ENCODE peak calls at places on chromosomes 7 and 10, in ten cellular contexts. Q is tibial nerve, U is lower leg skin, A is colonic mucosa, M is sigmoid colon, C is K562, Y is bronchial epithelial cell, P is HCT116, K is dorsolateral prefrontal cortex, X is prostate gland. E is an unnamed sample.

GRCh38 chr7:143383642-143383957 is 2.5 kb downstream of the ZYX start:
- DNase-seq in Q (no peak), U (no peak), A (no peak), M (peak), C (no peak), Y (no peak), P (no peak), K (no peak), X (no peak), E (no peak)

GRCh38 chr10:103986360-103986759 is 19.4 kb downstream of the SLK start:
- DNase-seq in Q (no peak), U (no peak), A (no peak), M (no peak), C (no peak), Y (no peak), P (no peak), K (no peak), X (no peak), E (no peak)

GRCh38 chr7:131190146-131190545 is 137.5 kb upstream of the MKLN1 start:
- DNase-seq in Q (no peak), U (no peak), A (no peak), M (peak), C (no peak), Y (no peak), P (no peak), K (no peak), X (no peak), E (no peak)

GRCh38 chr10:125062244-125063208 is 97.8 kb downstream of the CTBP2 start:
- DNase-seq in Q (no peak), U (no peak), A (no peak), M (no peak), C (no peak), Y (no peak), P (no peak), K (peak), X (no peak), E (no peak)

GRCh38 chr7:137628211-137628610 is 218.6 kb downstream of the DGKI start:
- DNase-seq in Q (no peak), U (no peak), A (no peak), M (no peak), C (no peak), Y (no peak), P (no peak), K (peak), X (no peak), E (no peak)

GRCh38 chr10:47255866-47256265 is 44.1 kb upstream of the GDF10 start:
- DNase-seq in Q (no peak), U (no peak), A (no peak), M (peak), C (no peak), Y (no peak), P (no peak), K (no peak), X (no peak), E (no peak)

GRCh38 chr10:90326498-90327267 is 531.2 kb downstream of the HTR7 start:
- DNase-seq in Q (no peak), U (no peak), A (no peak), M (no peak), C (no peak), Y (peak), P (no peak), K (no peak), X (no peak), E (no peak)

GRCh38 chr10:110214380-110214826 is 7.0 kb downstream of the MXI1 start:
- DNase-seq in Q (no peak), U (no peak), A (no peak), M (no peak), C (no peak), Y (no peak), P (no peak), K (no peak), X (no peak), E (no peak)

GRCh38 chr10:3500408-3500856 is 284.6 kb downstream of the KLF6 start:
- DNase-seq in Q (peak), U (peak), A (no peak), M (peak), C (no peak), Y (peak), P (no peak), K (peak), X (peak), E (peak)

GRCh38 chr10:131170042-131170983 is 141.2 kb downstream of the TCERG1L start:
- DNase-seq in Q (no peak), U (no peak), A (no peak), M (peak), C (no peak), Y (no peak), P (no peak), K (no peak), X (no peak), E (no peak)

GRCh38 chr10:45602082-45602730 is 70.4 kb downstream of the ZFAND4 start:
- DNase-seq in Q (no peak), U (no peak), A (no peak), M (no peak), C (no peak), Y (peak), P (no peak), K (no peak), X (no peak), E (no peak)

GRCh38 chr10:70053212-70053895 is 708 bp downstream of the MACROH2A2 start:
- DNase-seq in Q (no peak), U (no peak), A (peak), M (no peak), C (no peak), Y (no peak), P (no peak), K (no peak), X (no peak), E (peak)

GRCh38 chr7:155283565-155284194 is 14.0 kb upstream of the INSIG1 start:
- DNase-seq in Q (no peak), U (no peak), A (no peak), M (no peak), C (no peak), Y (no peak), P (no peak), K (no peak), X (no peak), E (no peak)

GRCh38 chr10:97499561-97500296 is 1.0 kb downstream of the UBTD1 start:
- DNase-seq in Q (peak), U (peak), A (peak), M (peak), C (no peak), Y (peak), P (no peak), K (peak), X (peak), E (peak)

GRCh38 chr10:132608511-132609195 is 71.1 kb downstream of the INPP5A start:
- DNase-seq in Q (no peak), U (no peak), A (no peak), M (peak), C (no peak), Y (no peak), P (no peak), K (no peak), X (no peak), E (no peak)

GRCh38 chr10:6037975-6038624 is 24.1 kb downstream of the IL2RA start:
- DNase-seq in Q (no peak), U (no peak), A (peak), M (no peak), C (no peak), Y (no peak), P (no peak), K (no peak), X (no peak), E (no peak)

GRCh38 chr10:95330966-95331453 is 40.2 kb upstream of the PDLIM1 start:
- DNase-seq in Q (no peak), U (no peak), A (no peak), M (no peak), C (no peak), Y (peak), P (no peak), K (no peak), X (no peak), E (no peak)

GRCh38 chr7:100107125-100107737 is 5.8 kb downstream of the AP4M1 start:
- DNase-seq in Q (no peak), U (no peak), A (no peak), M (no peak), C (peak), Y (no peak), P (no peak), K (no peak), X (no peak), E (no peak)

GRCh38 chr7:27345164-27345887 is 102.7 kb downstream of the EVX1 start:
- DNase-seq in Q (no peak), U (no peak), A (no peak), M (no peak), C (no peak), Y (no peak), P (no peak), K (no peak), X (no peak), E (no peak)

GRCh38 chr7:158409120-158409519 is 178.5 kb downstream of the PTPRN2 start:
- DNase-seq in Q (no peak), U (no peak), A (no peak), M (no peak), C (no peak), Y (no peak), P (no peak), K (no peak), X (no peak), E (no peak)

GRCh38 chr7:158406817-158407216 is 180.8 kb downstream of the PTPRN2 start:
- DNase-seq in Q (no peak), U (no peak), A (peak), M (no peak), C (no peak), Y (no peak), P (no peak), K (no peak), X (no peak), E (no peak)

GRCh38 chr7:158406364-158406763 is 181.3 kb downstream of the PTPRN2 start:
- DNase-seq in Q (no peak), U (no peak), A (no peak), M (no peak), C (no peak), Y (no peak), P (no peak), K (no peak), X (no peak), E (no peak)

GRCh38 chr7:158409816-158410330 is 177.8 kb downstream of the PTPRN2 start:
- DNase-seq in Q (no peak), U (no peak), A (no peak), M (peak), C (no peak), Y (no peak), P (no peak), K (no peak), X (no peak), E (no peak)

DNA sequence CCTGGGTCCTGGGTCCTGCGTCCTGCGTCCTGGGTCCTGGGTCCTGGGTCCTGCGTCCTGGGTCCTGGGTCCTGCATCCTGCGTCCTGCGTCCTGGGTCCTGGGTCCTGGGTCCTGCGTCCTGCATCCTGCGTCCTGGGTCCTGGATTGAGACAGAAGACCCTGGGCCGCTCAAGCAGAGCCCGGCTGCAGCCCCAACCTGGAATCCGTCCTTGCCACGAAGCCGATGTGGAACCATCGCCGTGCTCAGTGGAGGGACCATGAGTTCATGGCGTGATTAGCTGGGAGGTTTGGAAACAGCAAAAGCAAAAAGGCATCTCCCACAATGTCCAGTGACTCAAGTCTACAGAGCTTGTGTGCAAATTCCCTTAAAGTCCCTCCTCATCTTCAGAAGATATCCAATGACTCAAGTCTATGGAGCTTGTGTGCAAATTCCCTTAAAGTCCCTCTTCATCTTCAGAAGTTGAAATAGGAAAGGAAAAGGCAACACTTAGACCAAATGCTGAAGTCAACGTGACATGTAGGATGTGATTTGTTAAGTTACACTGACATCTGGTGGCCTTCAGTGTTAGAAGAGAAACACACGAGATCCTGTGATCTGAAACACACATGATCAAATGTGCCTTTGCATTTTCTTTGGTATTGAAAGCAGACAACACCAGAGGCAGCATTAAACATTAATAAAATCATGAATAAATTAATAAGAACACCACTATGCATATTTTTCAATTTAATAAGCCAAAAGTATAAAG is 179.9 kb downstream of the PTPRN2 start:
- DNase-seq in Q (no peak), U (no peak), A (no peak), M (no peak), C (peak), Y (peak), P (peak), K (no peak), X (no peak), E (no peak)
- TF ChIP-seq CTCF in Q (peak), U (no peak), A (no peak), M (peak), C (peak), Y (peak), P (peak), K (peak), X (peak), E (no peak)

DNA sequence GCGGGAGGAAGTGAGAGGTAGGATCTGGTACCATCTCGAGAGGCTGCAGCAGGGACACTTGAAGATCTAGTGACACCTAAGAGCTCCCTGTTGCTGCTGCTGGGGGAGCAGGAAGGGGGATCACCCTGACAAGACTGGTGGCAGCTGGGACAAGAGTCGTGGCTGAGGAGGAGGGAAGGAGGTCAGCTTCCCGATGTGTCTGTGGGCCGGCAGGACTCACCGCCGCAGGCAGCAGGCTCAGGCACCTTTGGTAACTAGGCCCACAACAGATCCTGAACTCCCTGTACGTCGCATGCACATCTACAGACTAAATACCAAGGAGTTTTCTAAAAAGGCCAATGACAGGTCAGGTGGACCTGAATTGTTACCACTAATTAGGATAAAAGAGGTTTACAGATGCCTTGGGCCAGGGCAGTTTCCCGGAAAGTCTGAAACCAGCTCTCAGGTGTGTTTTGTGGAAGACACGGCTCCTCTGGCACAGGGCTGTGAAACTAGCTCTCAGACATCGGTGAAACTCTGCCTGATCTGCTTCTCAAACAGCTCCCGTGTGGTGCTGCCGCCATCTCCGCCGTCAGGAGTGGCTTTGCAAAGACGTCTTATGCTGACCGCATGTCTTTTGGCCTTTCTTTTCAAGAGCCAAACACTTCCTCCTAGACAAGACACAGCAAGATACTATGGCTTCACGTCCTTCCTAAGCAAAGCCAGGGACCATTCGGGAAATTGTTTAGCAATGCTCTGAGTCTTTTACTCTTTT is 609.7 kb downstream of the PTPRN2 start:
- DNase-seq in Q (no peak), U (no peak), A (no peak), M (no peak), C (no peak), Y (no peak), P (no peak), K (no peak), X (no peak), E (no peak)
- TF ChIP-seq CTCF in Q (no peak), U (no peak), A (no peak), M (no peak), C (no peak), Y (no peak), P (no peak), K (no peak), X (no peak), E (no peak)

DNA sequence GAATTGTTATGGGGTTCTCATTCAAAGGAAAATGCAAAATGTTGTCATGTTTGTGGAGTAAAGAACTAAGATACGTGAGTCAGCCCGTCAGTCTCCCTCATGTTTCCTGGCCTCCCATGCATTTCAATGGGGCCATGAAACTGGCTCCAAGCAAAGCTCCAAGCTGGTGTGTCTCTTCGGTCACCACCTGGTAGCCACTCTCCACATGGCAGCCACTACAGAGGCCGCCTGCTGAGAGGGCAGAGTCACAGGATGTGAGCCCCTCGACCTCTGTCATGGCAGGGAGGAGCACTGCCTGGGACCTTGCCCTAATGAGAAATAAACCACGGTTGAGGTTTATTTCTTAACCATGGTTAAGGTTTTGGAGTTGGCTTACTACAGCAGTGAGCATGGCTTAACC is 62.6 kb downstream of the AOC1 start:
- DNase-seq in Q (no peak), U (no peak), A (no peak), M (no peak), C (no peak), Y (no peak), P (no peak), K (no peak), X (no peak), E (no peak)
- TF ChIP-seq CTCF in Q (no peak), U (no peak), A (no peak), M (no peak), C (no peak), Y (no peak), P (no peak), K (no peak), X (no peak), E (no peak)

GRCh38 chr10:113062977-113063967 is 113.2 kb downstream of the TCF7L2 start:
- DNase-seq in Q (no peak), U (no peak), A (no peak), M (no peak), C (peak), Y (no peak), P (no peak), K (no peak), X (no peak), E (no peak)
- TF ChIP-seq CTCF in Q (no peak), U (no peak), A (no peak), M (no peak), C (peak), Y (no peak), P (no peak), K (no peak), X (no peak), E (peak)

GRCh38 chr10:84668186-84668763 is 339.9 kb downstream of the CCSER2 start:
- DNase-seq in Q (no peak), U (no peak), A (no peak), M (no peak), C (no peak), Y (no peak), P (no peak), K (no peak), X (no peak), E (no peak)

GRCh38 chr10:84665211-84665610 is 336.8 kb downstream of the CCSER2 start:
- DNase-seq in Q (no peak), U (no peak), A (no peak), M (no peak), C (no peak), Y (no peak), P (no peak), K (no peak), X (no peak), E (no peak)

GRCh38 chr10:84660340-84661159 is 332.2 kb downstream of the CCSER2 start:
- DNase-seq in Q (no peak), U (no peak), A (no peak), M (no peak), C (no peak), Y (no peak), P (no peak), K (no peak), X (no peak), E (no peak)

GRCh38 chr10:84665883-84666463 is 337.6 kb downstream of the CCSER2 start:
- DNase-seq in Q (no peak), U (no peak), A (peak), M (no peak), C (peak), Y (peak), P (peak), K (no peak), X (no peak), E (peak)
- TF ChIP-seq CTCF in Q (no peak), U (no peak), A (peak), M (peak), C (peak), Y (peak), P (peak), K (no peak), X (no peak), E (peak)

DNA sequence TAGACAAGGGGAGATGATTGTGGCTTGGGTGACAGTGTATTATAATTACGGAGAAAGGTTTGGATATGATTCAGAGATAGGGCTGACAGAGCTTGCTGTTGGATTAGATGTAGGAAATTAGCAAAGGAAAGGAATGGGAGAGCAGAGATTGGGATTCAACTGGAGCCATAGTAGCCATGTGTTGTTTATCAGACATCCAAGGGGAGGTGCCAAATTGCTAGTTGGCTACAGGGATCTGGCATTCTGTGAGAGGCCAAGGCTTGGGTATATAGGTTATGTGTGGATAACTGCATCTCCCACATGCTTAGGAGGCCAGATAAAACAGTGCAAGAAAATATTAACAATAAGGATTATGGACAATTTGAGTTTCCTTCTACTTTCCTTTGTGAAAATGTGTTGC is 34.9 kb downstream of the CSGALNACT2 start:
- DNase-seq in Q (no peak), U (no peak), A (no peak), M (no peak), C (no peak), Y (no peak), P (no peak), K (no peak), X (no peak), E (no peak)
- TF ChIP-seq CTCF in Q (no peak), U (no peak), A (no peak), M (no peak), C (no peak), Y (no peak), P (no peak), K (no peak), X (no peak), E (no peak)

DNA sequence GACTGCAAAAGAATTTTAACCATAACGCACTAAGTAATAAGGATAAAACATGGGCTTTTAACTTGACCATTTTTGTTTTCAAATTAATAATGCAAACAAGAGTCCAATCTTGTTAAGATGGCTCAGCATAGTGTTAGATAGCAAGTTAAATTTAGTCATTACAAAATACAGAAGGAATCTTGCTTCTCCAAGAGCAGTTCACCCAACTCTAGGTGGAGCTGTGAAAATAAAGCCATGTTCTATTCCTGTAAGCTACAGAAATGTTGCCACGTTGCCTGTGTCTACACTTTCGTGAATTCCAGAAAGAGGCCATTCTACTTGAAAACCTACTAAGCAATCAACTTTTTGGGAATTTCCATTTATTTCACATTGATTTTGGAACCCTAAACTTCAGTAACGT is 191.9 kb downstream of the SFMBT2 start:
- DNase-seq in Q (no peak), U (no peak), A (no peak), M (no peak), C (no peak), Y (no peak), P (no peak), K (no peak), X (no peak), E (no peak)
- TF ChIP-seq CTCF in Q (no peak), U (no peak), A (no peak), M (no peak), C (no peak), Y (no peak), P (no peak), K (no peak), X (no peak), E (no peak)